ENCODE peak calls at places on chromosomes 6 and 20, in four cellular contexts. B is sigmoid colon; W is CD8-positive, alpha-beta T cell; H is IMR-90. R is an unnamed sample.

GRCh38 chr20:50788045-50788867 is 6.6 kb upstream of the BCAS4 start:
- DNase-seq in B (peak), W (no peak), H (peak), R (peak)

GRCh38 chr20:50450961-50451752 is 59.0 kb upstream of the PTPN1 start:
- DNase-seq in B (peak), W (peak), H (peak), R (peak)

GRCh38 chr6:26223213-26223612 is 136.0 kb downstream of the HFE start:
- DNase-seq in H (peak), W (no peak), B (no peak), R (no peak)

GRCh38 chr6:75602897-75603395 is 1.3 kb downstream of the SENP6 start:
- DNase-seq in W (no peak), H (no peak), B (no peak), R (no peak)

GRCh38 chr6:44053760-44054556 is 73.3 kb downstream of the MRPL14 start:
- DNase-seq in H (peak), W (no peak), B (no peak), R (peak)

GRCh38 chr6:142300758-142301251 is 1.0 kb upstream of the ADGRG6 start:
- DNase-seq in W (no peak), H (peak), B (no peak), R (peak)

GRCh38 chr6:170132561-170132991 is 158.3 kb downstream of the DLL1 start:
- DNase-seq in B (no peak), W (no peak), H (no peak), R (no peak)

GRCh38 chr6:82614518-82614917 is 250.9 kb downstream of the TPBG start:
- DNase-seq in B (no peak), H (no peak), W (no peak), R (no peak)

GRCh38 chr20:13432126-13432525 is 206.6 kb downstream of the TASP1 start:
- DNase-seq in B (no peak), W (no peak), H (no peak), R (no peak)

GRCh38 chr20:53939554-53940355 is 130.6 kb downstream of the BCAS1 start:
- DNase-seq in B (peak), H (peak), W (peak), R (peak)

GRCh38 chr6:32166411-32167061 is 2.1 kb downstream of the EGFL8 start:
- DNase-seq in W (no peak), B (no peak), H (no peak), R (no peak)

GRCh38 chr20:47167846-47168245 is 188.7 kb downstream of the ZMYND8 start:
- DNase-seq in H (no peak), W (no peak), B (peak), R (no peak)

GRCh38 chr6:166770216-166771116 is 143.4 kb upstream of the RPS6KA2 start:
- DNase-seq in W (no peak), B (no peak), H (peak), R (peak)

GRCh38 chr6:10441655-10442009 is 26.8 kb upstream of the TFAP2A start:
- DNase-seq in B (no peak), W (no peak), H (no peak), R (no peak)

DNA sequence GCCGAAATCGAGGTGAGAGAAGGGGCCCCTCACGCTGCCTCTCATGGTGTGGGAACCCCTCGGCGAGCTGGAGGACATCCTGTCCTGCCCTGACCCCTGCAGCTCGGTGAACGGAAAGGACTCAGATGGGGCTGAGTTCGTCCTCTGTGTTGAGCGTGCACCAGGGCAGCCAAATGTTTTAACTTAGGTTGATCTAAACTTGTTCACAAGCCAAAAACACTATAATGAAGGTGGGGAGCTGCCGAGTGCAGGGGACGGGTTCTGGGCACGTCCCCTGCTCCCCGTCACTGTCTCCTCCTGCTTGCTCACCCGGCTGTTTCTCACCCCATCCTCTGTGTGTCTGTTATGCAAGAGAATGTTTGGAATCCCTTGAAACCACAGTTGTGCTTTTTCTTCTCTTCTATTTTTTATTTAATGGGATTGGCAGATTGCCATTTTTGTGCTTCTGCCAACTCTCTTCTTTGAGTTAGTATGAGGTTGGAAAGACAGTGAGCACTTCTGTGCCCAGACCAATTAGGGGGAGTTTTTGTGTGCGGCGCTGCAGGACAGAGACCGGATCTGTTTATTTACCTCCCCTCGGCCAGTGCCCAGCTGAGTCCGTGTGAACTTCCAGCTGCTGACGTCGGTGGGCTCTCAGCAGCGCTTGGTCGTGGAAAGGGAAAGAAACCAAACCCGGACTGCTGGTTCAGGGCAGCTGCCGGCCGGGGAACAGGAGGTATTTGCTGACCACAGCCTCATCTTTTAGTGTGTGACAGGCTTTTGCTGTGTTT is 158.1 kb downstream of the DTNBP1 start:
- DNase-seq in H (peak), B (peak), W (no peak), R (peak)
- TF ChIP-seq CTCF in H (peak), B (no peak), W (no peak), R (no peak)

GRCh38 chr20:35454881-35455609 is at the start of gene CEP250:
- DNase-seq in B (peak), W (peak), H (peak), R (peak)

GRCh38 chr20:35458388-35458787 is 3.0 kb downstream of the CEP250 start:
- DNase-seq in H (no peak), W (no peak), B (no peak), R (no peak)

GRCh38 chr20:35448788-35449373 is 6.5 kb upstream of the CEP250 start:
- DNase-seq in W (no peak), B (no peak), H (no peak), R (no peak)

GRCh38 chr20:35451295-35451694 is 4.1 kb upstream of the CEP250 start:
- DNase-seq in B (no peak), W (no peak), H (no peak), R (no peak)

GRCh38 chr20:35453647-35454046 is 1.8 kb upstream of the CEP250 start:
- DNase-seq in H (no peak), B (no peak), W (no peak), R (no peak)
- H3K4me3 ChIP-seq in H (no peak), B (peak), W (no peak), R (no peak)

DNA sequence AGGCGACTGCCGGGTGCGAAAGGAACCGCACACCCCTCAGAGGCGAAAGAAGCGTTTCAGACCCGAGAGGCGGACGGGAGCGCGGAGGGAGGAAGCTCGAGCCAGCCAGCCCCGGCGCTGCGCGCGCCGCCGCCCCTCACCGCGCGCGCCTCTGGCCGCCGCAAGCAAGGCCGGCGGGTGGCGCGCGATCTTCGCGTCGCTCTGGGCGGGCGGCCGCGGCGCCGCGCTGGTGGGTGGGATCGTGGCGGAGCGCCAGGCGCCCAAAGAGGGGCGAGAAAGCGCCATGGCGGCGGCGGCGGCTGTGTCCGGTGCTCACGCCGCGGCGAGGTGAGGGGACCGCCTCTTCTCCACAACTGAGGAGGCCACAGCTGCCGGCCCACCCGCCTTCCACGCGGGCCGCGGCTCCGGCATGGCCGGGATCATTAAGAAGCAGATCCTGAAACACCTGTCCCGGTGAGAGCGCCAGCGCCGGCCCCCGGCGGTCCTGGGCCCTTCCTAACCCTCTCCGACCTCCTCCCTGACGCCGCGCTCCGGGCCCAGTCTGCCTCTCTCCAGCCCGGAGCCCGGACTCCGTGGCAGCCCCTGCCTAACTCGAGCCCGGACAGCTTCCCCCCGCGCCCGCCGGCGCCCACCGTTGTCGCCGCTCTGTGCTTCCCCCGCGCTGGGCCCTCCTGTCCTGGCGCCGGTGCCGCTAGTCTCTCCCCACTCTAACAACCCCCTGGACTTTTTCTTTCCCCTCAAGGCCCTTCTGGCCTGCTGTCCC is at the start of gene BLTP3A:
- DNase-seq in B (peak), H (peak), W (peak), R (peak)
- TF ChIP-seq CTCF in B (no peak), H (peak), W (no peak), R (no peak)

DNA sequence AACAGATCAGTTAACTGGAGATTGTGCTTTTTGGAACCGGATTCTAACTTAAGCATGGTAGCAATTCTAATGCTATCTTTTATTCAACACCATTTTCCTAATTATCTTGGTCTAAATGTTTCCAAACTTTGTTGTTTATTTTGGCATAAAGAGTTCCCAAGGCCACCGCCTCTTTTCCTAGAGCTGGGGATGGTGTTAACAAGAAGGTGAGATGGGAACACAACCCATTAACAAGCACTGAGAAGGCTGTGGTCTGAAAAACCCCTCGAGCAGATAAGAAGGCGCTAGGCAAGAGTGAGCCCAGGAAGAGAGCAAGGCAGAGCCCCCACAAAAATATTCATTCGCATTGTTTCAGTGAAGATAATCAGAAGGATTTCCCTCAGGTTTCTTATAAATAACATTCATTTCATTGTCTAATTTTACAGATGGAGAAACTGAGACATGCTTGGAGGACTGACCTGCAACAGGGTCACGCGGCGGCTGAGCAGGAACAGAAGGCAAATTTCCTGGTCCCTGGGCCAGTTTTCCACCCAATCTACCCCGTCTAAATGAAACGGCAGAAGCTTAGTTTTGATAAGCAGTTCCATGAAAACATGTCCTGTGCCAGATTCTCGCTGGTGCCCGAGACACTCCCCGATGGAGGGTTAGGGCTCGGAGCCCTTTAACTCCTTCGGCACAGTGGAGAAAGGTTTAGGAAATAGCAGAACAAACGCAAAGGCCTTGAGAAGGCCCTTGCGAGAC is 155.6 kb downstream of the FOXC1 start:
- DNase-seq in B (no peak), W (no peak), H (no peak), R (no peak)
- H3K4me3 ChIP-seq in B (no peak), W (no peak), H (no peak), R (no peak)

DNA sequence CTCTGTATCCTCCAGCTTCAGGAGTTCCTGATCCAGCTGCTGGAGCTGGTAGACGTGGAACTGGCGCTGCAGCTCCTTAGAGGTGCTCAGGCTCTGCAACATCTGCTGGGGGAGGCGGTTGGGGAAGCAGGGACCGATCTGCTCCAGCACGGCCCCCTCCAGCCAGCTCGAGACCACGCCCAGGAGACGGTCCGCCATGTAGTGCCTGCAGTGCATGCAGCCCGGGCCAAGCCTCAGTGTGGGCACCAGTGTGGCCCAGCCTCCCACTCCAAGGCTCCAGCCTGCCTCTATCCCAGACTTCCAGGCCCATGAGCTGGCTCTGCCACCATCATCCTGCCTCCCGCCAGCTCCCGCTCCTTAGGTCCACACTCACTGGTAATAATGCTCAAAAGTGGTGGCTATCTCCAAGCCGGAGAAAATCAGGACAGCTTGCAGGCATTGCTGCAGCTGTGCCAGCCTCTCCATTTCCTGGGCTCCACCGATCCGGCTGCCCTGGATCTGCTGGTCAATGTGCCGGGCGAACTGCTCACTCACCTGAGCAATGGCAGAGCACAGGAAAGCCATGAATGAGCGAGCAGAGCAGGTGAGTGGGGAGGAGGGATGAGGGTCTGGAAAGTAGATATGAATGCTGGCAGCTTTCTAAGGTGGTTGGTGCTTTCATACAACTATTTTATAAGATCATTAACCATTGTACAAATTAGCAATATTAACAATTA is 13.0 kb downstream of the CUL7 start:
- DNase-seq in B (no peak), H (no peak), W (no peak), R (no peak)
- TF ChIP-seq CTCF in B (no peak), H (no peak), W (no peak), R (no peak)

GRCh38 chr20:62999580-62999979 is 7.2 kb downstream of the BHLHE23 start:
- DNase-seq in H (no peak), W (no peak), B (no peak), R (no peak)
- H3K4me3 ChIP-seq in H (no peak), W (no peak), B (no peak), R (no peak)

DNA sequence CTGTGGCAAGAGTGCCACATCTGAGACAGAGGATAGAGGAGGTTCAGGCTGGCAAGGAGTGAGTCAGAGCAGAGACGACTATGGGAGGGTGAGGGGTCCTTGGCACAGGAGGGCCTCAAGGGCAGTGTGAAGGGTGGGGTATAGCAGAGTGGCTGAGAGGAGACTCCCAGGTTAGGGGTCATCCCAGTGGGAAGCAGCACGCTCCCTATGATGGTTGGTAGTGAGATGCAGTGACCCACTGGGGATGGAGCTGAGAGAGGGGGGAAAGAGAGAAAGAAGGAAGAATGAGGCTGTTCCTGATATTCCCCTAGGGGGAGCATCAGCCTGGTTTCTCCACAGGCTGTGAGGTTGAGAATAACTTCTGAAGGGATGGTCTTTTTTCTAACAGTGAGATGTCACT is 97.4 kb downstream of the INSM1 start:
- DNase-seq in W (no peak), H (no peak), B (no peak), R (peak)
- TF ChIP-seq CTCF in W (no peak), H (peak), B (no peak), R (peak)

DNA sequence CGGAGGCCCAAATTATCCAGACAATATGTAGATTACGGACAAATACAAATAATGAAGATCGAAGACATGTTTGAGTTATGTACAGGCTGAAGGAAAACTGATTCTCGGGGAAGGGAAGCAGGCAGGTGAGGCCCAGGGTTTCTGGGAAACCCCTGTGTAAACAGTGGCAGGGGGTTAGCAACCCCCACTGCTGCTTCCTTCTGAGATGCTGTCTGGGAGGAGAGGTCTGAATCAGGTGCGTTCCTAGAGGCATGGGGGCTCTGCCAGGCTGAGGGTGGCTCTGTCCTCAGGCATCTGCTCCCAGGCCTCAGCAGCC is 7.2 kb upstream of the MDGA1 start:
- DNase-seq in B (no peak), H (no peak), W (no peak), R (no peak)
- H3K4me3 ChIP-seq in B (peak), H (peak), W (peak), R (peak)

GRCh38 chr6:114272582-114272981 is 70.2 kb downstream of the HS3ST5 start:
- DNase-seq in H (no peak), W (no peak), B (no peak), R (no peak)
- TF ChIP-seq CTCF in H (no peak), W (no peak), B (no peak), R (no peak)